ENCODE peak calls at places on chromosome 21, in five cellular contexts. G is stimulated activated CD8-positive, alpha-beta memory T cell treated with anti-CD3 and anti-CD28 coated beads, Interleukin-15, amount 100 ng/mL, for 24 hours; C is H4; F is AG10803; E is NCI-H774. U is an unnamed sample.

GRCh38 chr21:33273044-33273443 is 6.9 kb downstream of the IL10RB start:
- DNase-seq in G (no peak), C (peak), F (no peak), E (no peak), U (no peak)

GRCh38 chr21:40707271-40707670 is 139.7 kb downstream of the DSCAM start:
- DNase-seq in G (no peak), C (no peak), F (no peak), E (no peak), U (no peak)

GRCh38 chr21:31493350-31493880 is 149.4 kb upstream of the TIAM1 start:
- DNase-seq in G (no peak), C (no peak), F (no peak), E (no peak), U (no peak)

GRCh38 chr21:31261759-31262158 is 82.3 kb downstream of the TIAM1 start:
- DNase-seq in G (no peak), C (no peak), F (no peak), E (no peak), U (no peak)

GRCh38 chr21:37373539-37373938 is 7.0 kb downstream of the DYRK1A start:
- DNase-seq in G (no peak), C (no peak), F (no peak), E (no peak), U (no peak)

GRCh38 chr21:32515869-32516268 is 69.5 kb downstream of the TCP10L start:
- DNase-seq in G (no peak), C (no peak), F (peak), E (no peak), U (no peak)

GRCh38 chr21:16082038-16082816 is 352.4 kb downstream of the USP25 start:
- DNase-seq in G (no peak), C (peak), F (peak), E (no peak), U (no peak)

GRCh38 chr21:45836268-45836655 is 145.3 kb upstream of the COL6A1 start:
- DNase-seq in G (no peak), C (no peak), F (peak), E (no peak), U (no peak)

GRCh38 chr21:45765375-45765774 is 121.8 kb downstream of the PCBP3 start:
- DNase-seq in G (no peak), C (no peak), F (no peak), E (no peak), U (no peak)

GRCh38 chr21:32599146-32599925 is 12.8 kb downstream of the CFAP298 start:
- DNase-seq in G (no peak), C (no peak), F (no peak), E (no peak), U (no peak)

GRCh38 chr21:37915941-37916794 is at the start of gene KCNJ6:
- DNase-seq in G (no peak), C (no peak), F (peak), E (peak), U (peak)

GRCh38 chr21:35204850-35205564 is 155.9 kb upstream of the RUNX1 start:
- DNase-seq in G (no peak), C (peak), F (peak), E (no peak), U (peak)

GRCh38 chr21:40531016-40531415 is 315.9 kb downstream of the DSCAM start:
- DNase-seq in G (no peak), C (no peak), F (no peak), E (no peak), U (no peak)

GRCh38 chr21:42430570-42430969 is 26.9 kb downstream of the UBASH3A start:
- DNase-seq in G (no peak), C (no peak), F (no peak), E (no peak), U (no peak)

GRCh38 chr21:45636459-45636858 is 7.1 kb upstream of the PCBP3 start:
- DNase-seq in G (no peak), C (peak), F (no peak), E (no peak), U (no peak)

GRCh38 chr21:34345091-34345871 is 18.5 kb upstream of the KCNE2 start:
- DNase-seq in G (no peak), C (no peak), F (peak), E (no peak), U (no peak)

GRCh38 chr21:45816794-45817193 is 164.8 kb upstream of the COL6A1 start:
- DNase-seq in G (no peak), C (no peak), F (no peak), E (no peak), U (no peak)

GRCh38 chr21:28375708-28376385 is 616.8 kb downstream of the LTN1 start:
- DNase-seq in G (no peak), C (no peak), F (peak), E (no peak), U (no peak)

GRCh38 chr21:43921979-43922945 is 57.2 kb downstream of the AGPAT3 start:
- DNase-seq in G (no peak), C (no peak), F (no peak), E (no peak), U (no peak)

GRCh38 chr21:29943885-29944284 is 4.1 kb upstream of the GRIK1 start:
- DNase-seq in G (no peak), C (no peak), F (no peak), E (no peak), U (peak)

GRCh38 chr21:36610201-36610600 is 88.7 kb upstream of the SIM2 start:
- DNase-seq in G (no peak), C (no peak), F (no peak), E (no peak), U (no peak)

GRCh38 chr21:37060296-37060695 is 12.6 kb downstream of the PIGP start:
- DNase-seq in G (no peak), C (peak), F (peak), E (peak), U (no peak)

GRCh38 chr21:28334407-28334806 is 658.3 kb downstream of the LTN1 start:
- DNase-seq in G (no peak), C (no peak), F (no peak), E (no peak), U (no peak)

GRCh38 chr21:41683815-41684214 is 83.0 kb downstream of the RIPK4 start:
- DNase-seq in G (no peak), C (no peak), F (no peak), E (no peak), U (no peak)

GRCh38 chr21:26949830-26950229 is 17.1 kb downstream of the ADAMTS5 start:
- DNase-seq in G (no peak), C (no peak), F (no peak), E (no peak), U (no peak)

GRCh38 chr21:36504067-36505058 is 24.4 kb upstream of the CLDN14 start:
- DNase-seq in G (no peak), C (peak), F (peak), E (no peak), U (peak)

GRCh38 chr21:29091032-29091431 is 17.6 kb upstream of the CCT8 start:
- DNase-seq in G (no peak), C (no peak), F (peak), E (no peak), U (no peak)

GRCh38 chr21:32311621-32312020 is 13.0 kb downstream of the MRAP start:
- DNase-seq in G (no peak), C (no peak), F (no peak), E (no peak), U (no peak)

GRCh38 chr21:37071561-37072238 is 1.2 kb downstream of the PIGP start:
- DNase-seq in G (no peak), C (peak), F (peak), E (no peak), U (no peak)

GRCh38 chr21:44354775-44355771 is 1.7 kb downstream of the TRPM2 start:
- DNase-seq in G (no peak), C (no peak), F (no peak), E (no peak), U (no peak)

GRCh38 chr21:38956791-38957571 is 151.3 kb downstream of the ETS2 start:
- DNase-seq in G (no peak), C (no peak), F (no peak), E (peak), U (no peak)

GRCh38 chr21:16912075-16912474 is 600.8 kb upstream of the CXADR start:
- DNase-seq in G (no peak), C (peak), F (peak), E (no peak), U (no peak)

GRCh38 chr21:37366488-37367300 is at the start of gene DYRK1A:
- DNase-seq in G (peak), C (peak), F (peak), E (peak), U (peak)

GRCh38 chr21:38272215-38272614 is 15.4 kb downstream of the KCNJ15 start:
- DNase-seq in G (no peak), C (no peak), F (no peak), E (no peak), U (no peak)